ENCODE peak calls at places on chromosomes 13 and 19, in seven cellular contexts. Q is activated CD4-positive, alpha-beta T cell treated with anti-CD3 and anti-CD28 coated beads for 36 hours; A is Right ventricle myocardium inferior; J is heart right ventricle; W is CD8-positive, alpha-beta T cell; X is activated CD8-positive, alpha-beta T cell treated with anti-CD3 and anti-CD28 coated beads for 36 hours; G is lower lobe of right lung. P is an unnamed sample.

GRCh38 chr13:34156841-34157365 is 339.0 kb downstream of the RFC3 start:
- ATAC-seq in Q (peak), A (peak), J (peak), W (no peak), X (peak), G (peak), P (peak)

GRCh38 chr13:98581971-98582702 is 5.2 kb upstream of the STK24 start:
- ATAC-seq in Q (peak), A (no peak), J (no peak), W (no peak), X (peak), G (peak), P (no peak)

GRCh38 chr13:21872795-21873194 is 201.9 kb downstream of the FGF9 start:
- ATAC-seq in Q (no peak), A (no peak), J (no peak), W (no peak), X (no peak), G (no peak), P (no peak)

GRCh38 chr19:38485541-38486285 is 52.2 kb downstream of the RYR1 start:
- ATAC-seq in Q (no peak), A (no peak), J (peak), W (no peak), X (no peak), G (no peak), P (no peak)

GRCh38 chr19:48878219-48879024 is 6.2 kb downstream of the PPP1R15A start:
- ATAC-seq in Q (no peak), A (peak), J (peak), W (no peak), X (no peak), G (peak), P (no peak)

GRCh38 chr19:34274284-34274826 is 20.0 kb downstream of the GARRE1 start:
- ATAC-seq in Q (no peak), A (no peak), J (no peak), W (no peak), X (no peak), G (no peak), P (no peak)

GRCh38 chr13:110376120-110376519 is 69.0 kb downstream of the COL4A2 start:
- ATAC-seq in Q (no peak), A (peak), J (no peak), W (no peak), X (no peak), G (peak), P (no peak)

GRCh38 chr19:35329323-35329722 is 336 bp downstream of the CD22 start:
- ATAC-seq in Q (no peak), A (no peak), J (no peak), W (no peak), X (no peak), G (no peak), P (no peak)

GRCh38 chr19:58154287-58154678 is 3.7 kb upstream of the ZNF329 start:
- ATAC-seq in Q (no peak), A (peak), J (peak), W (no peak), X (no peak), G (peak), P (no peak)

GRCh38 chr19:20611866-20612265 is 46.3 kb upstream of the ZNF737 start:
- ATAC-seq in Q (no peak), A (no peak), J (no peak), W (no peak), X (no peak), G (no peak), P (no peak)

GRCh38 chr13:103140001-103140671 is 73.9 kb upstream of the SLC10A2 start:
- ATAC-seq in Q (no peak), A (peak), J (no peak), W (no peak), X (no peak), G (no peak), P (no peak)

GRCh38 chr13:30196025-30196424 is 111.3 kb downstream of the KATNAL1 start:
- ATAC-seq in Q (no peak), A (no peak), J (no peak), W (no peak), X (no peak), G (no peak), P (no peak)

P was measured in activated CD4-positive, CD25-positive, alpha-beta regulatory T cell treated with anti-CD3 and anti-CD28 coated beads, Interleukin-2, amount 50 U/mL, for 24 hours.